ENCODE peak calls at places on chromosomes 3 and 15, in four cellular contexts. One of them, this sample, is unnamed.

GRCh38 chr3:150232992-150233451 is 175.1 kb upstream of the TSC22D2 start:
- DNase-seq in HL-60: no peak
- DNase-seq in psoas muscle: no peak
- DNase-seq in head of caudate nucleus: no peak
- DNase-seq in this sample: peak; percentile 57

GRCh38 chr3:175355801-175356335 is 496.7 kb downstream of the NAALADL2 start:
- DNase-seq in psoas muscle: no peak
- DNase-seq in head of caudate nucleus: no peak
- DNase-seq in HL-60: no peak
- DNase-seq in this sample: no peak

GRCh38 chr3:44966795-44967278 is 9.1 kb downstream of the ZDHHC3 start:
- DNase-seq in psoas muscle: no peak
- DNase-seq in head of caudate nucleus: no peak
- DNase-seq in HL-60: peak; percentile 84
- DNase-seq in this sample: no peak

GRCh38 chr15:90684281-90684680 is 32.9 kb upstream of the BLM start:
- DNase-seq in head of caudate nucleus: no peak
- DNase-seq in psoas muscle: no peak
- DNase-seq in HL-60: no peak
- DNase-seq in this sample: no peak

GRCh38 chr15:71114887-71115566 is at the start of gene THSD4:
- DNase-seq in HL-60: peak; percentile 27
- DNase-seq in head of caudate nucleus: peak; percentile 28
- DNase-seq in psoas muscle: peak; percentile 69
- DNase-seq in this sample: peak; percentile 26

GRCh38 chr3:102114264-102114979 is 265.1 kb downstream of the NFKBIZ start:
- DNase-seq in head of caudate nucleus: no peak
- DNase-seq in psoas muscle: no peak
- DNase-seq in HL-60: no peak
- DNase-seq in this sample: no peak

GRCh38 chr3:15241341-15241740 is 35.3 kb downstream of the CAPN7 start:
- DNase-seq in psoas muscle: peak; percentile 45
- DNase-seq in HL-60: no peak
- DNase-seq in head of caudate nucleus: no peak
- DNase-seq in this sample: peak; percentile 23

GRCh38 chr3:127411083-127411727 is 123.4 kb upstream of the PRR20G start:
- DNase-seq in psoas muscle: no peak
- DNase-seq in head of caudate nucleus: no peak
- DNase-seq in HL-60: no peak
- DNase-seq in this sample: no peak

GRCh38 chr15:69035205-69035917 is 20.9 kb downstream of the NOX5 start:
- DNase-seq in head of caudate nucleus: no peak
- DNase-seq in psoas muscle: no peak
- DNase-seq in HL-60: no peak
- DNase-seq in this sample: no peak

GRCh38 chr3:128804017-128804816 is 75.2 kb upstream of the ACAD9 start:
- DNase-seq in psoas muscle: no peak
- DNase-seq in head of caudate nucleus: no peak
- DNase-seq in HL-60: no peak
- DNase-seq in this sample: no peak

GRCh38 chr3:46888705-46889104 is 11.2 kb downstream of the PTH1R start:
- DNase-seq in head of caudate nucleus: no peak
- DNase-seq in HL-60: no peak
- DNase-seq in psoas muscle: no peak
- DNase-seq in this sample: no peak

GRCh38 chr3:24945575-24945974 is 450.9 kb upstream of the THRB start:
- DNase-seq in psoas muscle: no peak
- DNase-seq in HL-60: no peak
- DNase-seq in head of caudate nucleus: no peak
- DNase-seq in this sample: no peak

GRCh38 chr15:38129531-38130199 is 123.0 kb upstream of the SPRED1 start:
- DNase-seq in head of caudate nucleus: peak; percentile 41
- DNase-seq in HL-60: peak; percentile 58
- DNase-seq in psoas muscle: peak; percentile 68
- DNase-seq in this sample: peak; percentile 85

GRCh38 chr3:171317133-171317532 is 143.1 kb downstream of the TNIK start:
- DNase-seq in head of caudate nucleus: no peak
- DNase-seq in psoas muscle: no peak
- DNase-seq in HL-60: no peak
- DNase-seq in this sample: no peak

GRCh38 chr15:70308011-70308761 is 210.5 kb upstream of the TLE3 start:
- DNase-seq in head of caudate nucleus: no peak
- DNase-seq in psoas muscle: no peak
- DNase-seq in HL-60: peak; percentile 84
- DNase-seq in this sample: no peak

GRCh38 chr3:61239871-61240270 is 11.4 kb downstream of the FHIT start:
- DNase-seq in HL-60: no peak
- DNase-seq in head of caudate nucleus: no peak
- DNase-seq in psoas muscle: no peak
- DNase-seq in this sample: no peak

This sample was measured in globus pallidus.